ENCODE peak calls at places on chromosomes 2 and 18, in ten cellular contexts. One of them, this sample, is unnamed.

GRCh38 chr2:150146879-150147278 is 340.6 kb downstream of the RND3 start:
- DNase-seq in tibial nerve: no peak
- DNase-seq in type B pancreatic cell: no peak
- DNase-seq in esophagus muscularis mucosa: no peak
- DNase-seq in fibroblast of mammary gland: no peak
- DNase-seq in body of pancreas: no peak
- DNase-seq in HFF-Myc: no peak
- DNase-seq in fibroblast of pulmonary artery: no peak
- DNase-seq in uterus: no peak
- DNase-seq in AG09309: no peak
- DNase-seq in this sample: no peak

GRCh38 chr18:73848656-73849055 is 299.0 kb downstream of the FBXO15 start:
- DNase-seq in tibial nerve: no peak
- DNase-seq in type B pancreatic cell: no peak
- DNase-seq in esophagus muscularis mucosa: no peak
- DNase-seq in fibroblast of mammary gland: peak
- DNase-seq in body of pancreas: no peak
- DNase-seq in HFF-Myc: peak
- DNase-seq in fibroblast of pulmonary artery: peak
- DNase-seq in uterus: no peak
- DNase-seq in AG09309: peak
- DNase-seq in this sample: no peak

GRCh38 chr2:156896294-156896693 is 361.2 kb upstream of the GALNT5 start:
- DNase-seq in tibial nerve: no peak
- DNase-seq in type B pancreatic cell: no peak
- DNase-seq in esophagus muscularis mucosa: no peak
- DNase-seq in fibroblast of mammary gland: peak
- DNase-seq in body of pancreas: no peak
- DNase-seq in HFF-Myc: peak
- DNase-seq in fibroblast of pulmonary artery: no peak
- DNase-seq in uterus: no peak
- DNase-seq in AG09309: no peak
- DNase-seq in this sample: no peak

GRCh38 chr2:128371248-128371630 is 52.6 kb upstream of the HS6ST1 start:
- DNase-seq in tibial nerve: no peak
- DNase-seq in type B pancreatic cell: no peak
- DNase-seq in esophagus muscularis mucosa: no peak
- DNase-seq in fibroblast of mammary gland: no peak
- DNase-seq in body of pancreas: no peak
- DNase-seq in HFF-Myc: no peak
- DNase-seq in fibroblast of pulmonary artery: no peak
- DNase-seq in uterus: no peak
- DNase-seq in AG09309: no peak
- DNase-seq in this sample: no peak

GRCh38 chr2:229160180-229160579 is 110.9 kb downstream of the PID1 start:
- DNase-seq in tibial nerve: no peak
- DNase-seq in type B pancreatic cell: no peak
- DNase-seq in esophagus muscularis mucosa: no peak
- DNase-seq in fibroblast of mammary gland: no peak
- DNase-seq in body of pancreas: peak
- DNase-seq in HFF-Myc: no peak
- DNase-seq in fibroblast of pulmonary artery: no peak
- DNase-seq in uterus: no peak
- DNase-seq in AG09309: no peak
- DNase-seq in this sample: no peak

GRCh38 chr2:178177066-178177679 is 17.1 kb upstream of the OSBPL6 start:
- DNase-seq in tibial nerve: no peak
- DNase-seq in type B pancreatic cell: no peak
- DNase-seq in esophagus muscularis mucosa: no peak
- DNase-seq in fibroblast of mammary gland: peak
- DNase-seq in body of pancreas: no peak
- DNase-seq in HFF-Myc: no peak
- DNase-seq in fibroblast of pulmonary artery: peak
- DNase-seq in uterus: no peak
- DNase-seq in AG09309: peak
- DNase-seq in this sample: no peak

GRCh38 chr2:29215073-29215472 is 99.9 kb downstream of the CLIP4 start:
- DNase-seq in tibial nerve: no peak
- DNase-seq in type B pancreatic cell: peak
- DNase-seq in esophagus muscularis mucosa: no peak
- DNase-seq in fibroblast of mammary gland: no peak
- DNase-seq in body of pancreas: no peak
- DNase-seq in HFF-Myc: no peak
- DNase-seq in fibroblast of pulmonary artery: no peak
- DNase-seq in uterus: no peak
- DNase-seq in AG09309: no peak
- DNase-seq in this sample: no peak

GRCh38 chr2:150417278-150417677 is 70.2 kb downstream of the RND3 start:
- DNase-seq in tibial nerve: no peak
- DNase-seq in type B pancreatic cell: no peak
- DNase-seq in esophagus muscularis mucosa: no peak
- DNase-seq in fibroblast of mammary gland: no peak
- DNase-seq in body of pancreas: no peak
- DNase-seq in HFF-Myc: no peak
- DNase-seq in fibroblast of pulmonary artery: no peak
- DNase-seq in uterus: no peak
- DNase-seq in AG09309: no peak
- DNase-seq in this sample: no peak

GRCh38 chr2:223328578-223328977 is 273.6 kb downstream of the SCG2 start:
- DNase-seq in tibial nerve: no peak
- DNase-seq in type B pancreatic cell: no peak
- DNase-seq in esophagus muscularis mucosa: no peak
- DNase-seq in fibroblast of mammary gland: no peak
- DNase-seq in body of pancreas: no peak
- DNase-seq in HFF-Myc: no peak
- DNase-seq in fibroblast of pulmonary artery: no peak
- DNase-seq in uterus: no peak
- DNase-seq in AG09309: no peak
- DNase-seq in this sample: no peak

GRCh38 chr2:160433466-160434172 is 60.0 kb downstream of the RBMS1 start:
- DNase-seq in tibial nerve: no peak
- DNase-seq in type B pancreatic cell: no peak
- DNase-seq in esophagus muscularis mucosa: no peak
- DNase-seq in fibroblast of mammary gland: no peak
- DNase-seq in body of pancreas: no peak
- DNase-seq in HFF-Myc: no peak
- DNase-seq in fibroblast of pulmonary artery: peak
- DNase-seq in uterus: no peak
- DNase-seq in AG09309: no peak
- DNase-seq in this sample: no peak

GRCh38 chr2:160431441-160431840 is 62.2 kb downstream of the RBMS1 start:
- DNase-seq in tibial nerve: no peak
- DNase-seq in type B pancreatic cell: no peak
- DNase-seq in esophagus muscularis mucosa: no peak
- DNase-seq in fibroblast of mammary gland: no peak
- DNase-seq in body of pancreas: no peak
- DNase-seq in HFF-Myc: no peak
- DNase-seq in fibroblast of pulmonary artery: peak
- DNase-seq in uterus: no peak
- DNase-seq in AG09309: no peak
- DNase-seq in this sample: no peak

GRCh38 chr2:160434254-160434948 is 59.2 kb downstream of the RBMS1 start:
- DNase-seq in tibial nerve: no peak
- DNase-seq in type B pancreatic cell: no peak
- DNase-seq in esophagus muscularis mucosa: no peak
- DNase-seq in fibroblast of mammary gland: no peak
- DNase-seq in body of pancreas: no peak
- DNase-seq in HFF-Myc: no peak
- DNase-seq in fibroblast of pulmonary artery: no peak
- DNase-seq in uterus: no peak
- DNase-seq in AG09309: no peak
- DNase-seq in this sample: no peak

GRCh38 chr2:160430001-160430344 is 63.6 kb downstream of the RBMS1 start:
- DNase-seq in tibial nerve: no peak
- DNase-seq in type B pancreatic cell: no peak
- DNase-seq in esophagus muscularis mucosa: no peak
- DNase-seq in fibroblast of mammary gland: no peak
- DNase-seq in body of pancreas: no peak
- DNase-seq in HFF-Myc: no peak
- DNase-seq in fibroblast of pulmonary artery: no peak
- DNase-seq in uterus: no peak
- DNase-seq in AG09309: no peak
- DNase-seq in this sample: no peak

DNA sequence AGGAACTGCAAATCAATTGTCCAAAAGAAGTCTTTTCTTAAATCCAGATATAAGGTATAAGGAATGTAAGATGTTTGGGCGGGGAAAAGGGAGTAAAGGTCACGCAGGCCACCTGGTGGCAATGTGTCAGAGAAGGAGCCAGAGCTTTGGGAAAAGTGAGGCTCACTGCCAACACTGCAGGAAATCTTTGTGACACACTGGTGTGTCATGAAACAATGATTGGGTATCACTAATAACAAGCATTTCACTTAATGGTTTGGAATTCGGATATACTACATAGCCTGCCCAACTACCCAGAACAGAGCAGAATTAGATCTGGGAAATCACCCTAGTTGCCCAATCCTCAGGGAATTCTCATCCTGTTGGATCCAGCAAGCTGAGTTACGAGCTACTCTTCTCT is 61.0 kb downstream of the RBMS1 start:
- DNase-seq in tibial nerve: no peak
- DNase-seq in type B pancreatic cell: no peak
- DNase-seq in esophagus muscularis mucosa: no peak
- DNase-seq in fibroblast of mammary gland: peak
- DNase-seq in body of pancreas: no peak
- DNase-seq in HFF-Myc: peak
- DNase-seq in fibroblast of pulmonary artery: peak
- DNase-seq in uterus: no peak
- DNase-seq in AG09309: no peak
- DNase-seq in this sample: no peak
- TF ChIP-seq CTCF in tibial nerve: no peak
- TF ChIP-seq CTCF in type B pancreatic cell: no peak
- TF ChIP-seq CTCF in esophagus muscularis mucosa: no peak
- TF ChIP-seq CTCF in fibroblast of mammary gland: no peak
- TF ChIP-seq CTCF in body of pancreas: no peak
- TF ChIP-seq CTCF in HFF-Myc: no peak
- TF ChIP-seq CTCF in fibroblast of pulmonary artery: no peak
- TF ChIP-seq CTCF in uterus: no peak
- TF ChIP-seq CTCF in AG09309: no peak
- TF ChIP-seq CTCF in this sample: no peak

GRCh38 chr2:1654696-1655374 is 89.5 kb downstream of the PXDN start:
- DNase-seq in tibial nerve: no peak
- DNase-seq in type B pancreatic cell: peak
- DNase-seq in esophagus muscularis mucosa: no peak
- DNase-seq in fibroblast of mammary gland: no peak
- DNase-seq in body of pancreas: no peak
- DNase-seq in HFF-Myc: no peak
- DNase-seq in fibroblast of pulmonary artery: no peak
- DNase-seq in uterus: no peak
- DNase-seq in AG09309: no peak
- DNase-seq in this sample: no peak

GRCh38 chr2:1658394-1659151 is 85.7 kb downstream of the PXDN start:
- DNase-seq in tibial nerve: no peak
- DNase-seq in type B pancreatic cell: peak
- DNase-seq in esophagus muscularis mucosa: no peak
- DNase-seq in fibroblast of mammary gland: no peak
- DNase-seq in body of pancreas: no peak
- DNase-seq in HFF-Myc: no peak
- DNase-seq in fibroblast of pulmonary artery: no peak
- DNase-seq in uterus: no peak
- DNase-seq in AG09309: no peak
- DNase-seq in this sample: no peak

GRCh38 chr2:1655461-1655860 is 88.9 kb downstream of the PXDN start:
- DNase-seq in tibial nerve: no peak
- DNase-seq in type B pancreatic cell: no peak
- DNase-seq in esophagus muscularis mucosa: no peak
- DNase-seq in fibroblast of mammary gland: no peak
- DNase-seq in body of pancreas: no peak
- DNase-seq in HFF-Myc: no peak
- DNase-seq in fibroblast of pulmonary artery: no peak
- DNase-seq in uterus: no peak
- DNase-seq in AG09309: no peak
- DNase-seq in this sample: no peak

GRCh38 chr2:1656961-1657841 is 87.1 kb downstream of the PXDN start:
- DNase-seq in tibial nerve: no peak
- DNase-seq in type B pancreatic cell: no peak
- DNase-seq in esophagus muscularis mucosa: no peak
- DNase-seq in fibroblast of mammary gland: no peak
- DNase-seq in body of pancreas: no peak
- DNase-seq in HFF-Myc: no peak
- DNase-seq in fibroblast of pulmonary artery: no peak
- DNase-seq in uterus: no peak
- DNase-seq in AG09309: no peak
- DNase-seq in this sample: no peak

DNA sequence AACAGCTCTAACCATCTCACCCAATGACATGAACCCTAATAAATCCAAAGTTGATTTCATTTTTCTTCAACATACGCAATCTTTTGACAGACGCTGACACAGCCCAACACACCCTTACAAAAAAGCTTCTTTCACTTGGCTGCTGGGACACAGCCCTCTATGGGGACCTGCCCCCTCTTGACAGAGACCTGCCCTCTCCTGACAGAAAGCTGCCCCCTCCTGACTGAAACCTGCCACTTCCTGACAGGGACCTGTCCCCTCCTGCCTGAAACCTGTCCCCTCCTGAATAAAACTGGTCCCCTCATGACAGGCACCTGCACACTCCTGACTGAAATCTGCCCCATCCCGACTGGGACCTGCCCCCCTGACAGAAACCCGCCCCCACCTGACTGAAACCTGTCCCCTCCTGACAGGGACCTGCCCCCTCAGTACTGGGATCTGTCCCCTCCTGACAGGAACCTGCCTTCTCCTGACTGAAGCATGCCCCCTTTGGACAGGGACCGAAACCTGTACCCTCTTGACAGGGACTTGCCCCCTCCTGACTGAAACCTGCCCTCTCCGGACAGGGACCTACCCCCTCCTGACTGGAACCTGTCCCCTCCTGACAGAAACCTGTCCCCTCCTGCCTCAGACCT is 87.9 kb downstream of the PXDN start:
- DNase-seq in tibial nerve: no peak
- DNase-seq in type B pancreatic cell: no peak
- DNase-seq in esophagus muscularis mucosa: no peak
- DNase-seq in fibroblast of mammary gland: no peak
- DNase-seq in body of pancreas: no peak
- DNase-seq in HFF-Myc: no peak
- DNase-seq in fibroblast of pulmonary artery: no peak
- DNase-seq in uterus: no peak
- DNase-seq in AG09309: no peak
- DNase-seq in this sample: no peak
- TF ChIP-seq CTCF in tibial nerve: no peak
- TF ChIP-seq CTCF in type B pancreatic cell: no peak
- TF ChIP-seq CTCF in esophagus muscularis mucosa: no peak
- TF ChIP-seq CTCF in fibroblast of mammary gland: no peak
- TF ChIP-seq CTCF in body of pancreas: no peak
- TF ChIP-seq CTCF in HFF-Myc: no peak
- TF ChIP-seq CTCF in fibroblast of pulmonary artery: no peak
- TF ChIP-seq CTCF in uterus: no peak
- TF ChIP-seq CTCF in AG09309: no peak
- TF ChIP-seq CTCF in this sample: no peak

GRCh38 chr2:191245046-191245868 is at the start of gene MYO1B:
- DNase-seq in tibial nerve: peak
- DNase-seq in type B pancreatic cell: peak
- DNase-seq in esophagus muscularis mucosa: peak
- DNase-seq in fibroblast of mammary gland: peak
- DNase-seq in body of pancreas: peak
- DNase-seq in HFF-Myc: no peak
- DNase-seq in fibroblast of pulmonary artery: peak
- DNase-seq in uterus: peak
- DNase-seq in AG09309: no peak
- DNase-seq in this sample: peak
- TF ChIP-seq CTCF in tibial nerve: no peak
- TF ChIP-seq CTCF in type B pancreatic cell: peak
- TF ChIP-seq CTCF in esophagus muscularis mucosa: peak
- TF ChIP-seq CTCF in fibroblast of mammary gland: no peak
- TF ChIP-seq CTCF in body of pancreas: peak
- TF ChIP-seq CTCF in HFF-Myc: peak
- TF ChIP-seq CTCF in fibroblast of pulmonary artery: peak
- TF ChIP-seq CTCF in uterus: peak
- TF ChIP-seq CTCF in AG09309: peak
- TF ChIP-seq CTCF in this sample: peak

GRCh38 chr2:163887182-163887581 is 151.4 kb upstream of the FIGN start:
- DNase-seq in tibial nerve: no peak
- DNase-seq in type B pancreatic cell: no peak
- DNase-seq in esophagus muscularis mucosa: no peak
- DNase-seq in fibroblast of mammary gland: no peak
- DNase-seq in body of pancreas: no peak
- DNase-seq in HFF-Myc: no peak
- DNase-seq in fibroblast of pulmonary artery: no peak
- DNase-seq in uterus: no peak
- DNase-seq in AG09309: no peak
- DNase-seq in this sample: no peak
- TF ChIP-seq CTCF in tibial nerve: no peak
- TF ChIP-seq CTCF in type B pancreatic cell: peak
- TF ChIP-seq CTCF in esophagus muscularis mucosa: no peak
- TF ChIP-seq CTCF in fibroblast of mammary gland: peak
- TF ChIP-seq CTCF in body of pancreas: no peak
- TF ChIP-seq CTCF in HFF-Myc: no peak
- TF ChIP-seq CTCF in fibroblast of pulmonary artery: peak
- TF ChIP-seq CTCF in uterus: no peak
- TF ChIP-seq CTCF in AG09309: peak
- TF ChIP-seq CTCF in this sample: no peak

This sample was measured in GM13976.